ENCODE peak calls at places on chromosomes 16 and 17, in five cellular contexts. P is stimulated activated CD4-positive, alpha-beta T cell treated with anti-CD3 and anti-CD28 coated beads, Interleukin-12 subunit alpha, Interleukin-12 subunit beta, amount 100 ng/mL, for 24 hours; C is M059J; X is activated T-helper 1 cell treated with Interleukin-2 at 50 U/mL for 16 hours; Q is HFFc6. T is an unnamed sample.

GRCh38 chr16:46649571-46649970 is 28.4 kb upstream of the SHCBP1 start:
- DNase-seq in X (no peak), P (no peak), C (no peak), Q (no peak), T (no peak)

GRCh38 chr17:44170499-44171201 is at the start of gene ASB16:
- DNase-seq in P (no peak), C (no peak), Q (peak; percentile 16), X (no peak), T (peak; percentile 50)

GRCh38 chr17:1367351-1367745 is 32.7 kb downstream of the YWHAE start:
- DNase-seq in P (no peak), C (peak; percentile 81), X (no peak), Q (peak; percentile 11), T (no peak)

GRCh38 chr16:11349599-11350276 is 4.5 kb downstream of the RMI2 start:
- DNase-seq in X (no peak), P (no peak), C (peak; percentile 95), Q (peak; percentile 81), T (peak; percentile 45)

GRCh38 chr16:24748242-24748641 is 18.8 kb downstream of the TNRC6A start:
- DNase-seq in P (no peak), Q (peak; percentile 88), C (peak; percentile 96), X (no peak), T (no peak)

GRCh38 chr17:1803280-1803679 is 26.4 kb downstream of the SMYD4 start:
- DNase-seq in P (no peak), C (no peak), X (no peak), Q (no peak), T (no peak)

GRCh38 chr16:11604783-11605563 is 18.3 kb upstream of the LITAF start:
- DNase-seq in X (no peak), Q (no peak), P (no peak), C (no peak), T (no peak)

GRCh38 chr17:11296994-11297393 is 56.0 kb downstream of the SHISA6 start:
- DNase-seq in X (no peak), Q (no peak), P (no peak), C (peak; percentile 5), T (no peak)

GRCh38 chr16:66662445-66663194 is 33.9 kb downstream of the CMTM4 start:
- DNase-seq in P (no peak), Q (peak; percentile 30), X (no peak), C (peak; percentile 48), T (no peak)

GRCh38 chr16:11133344-11133921 is 122.6 kb downstream of the SOCS1 start:
- DNase-seq in X (no peak), C (peak; percentile 100), Q (peak; percentile 94), P (no peak), T (peak; percentile 73)

GRCh38 chr16:87713469-87714229 is 52.1 kb downstream of the KLHDC4 start:
- DNase-seq in C (no peak), P (peak; percentile 16), X (peak; percentile 35), Q (no peak), T (no peak)

GRCh38 chr17:78302478-78302877 is 57.4 kb downstream of the SOCS3 start:
- DNase-seq in X (no peak), P (no peak), C (no peak), Q (no peak), T (no peak)

GRCh38 chr16:17846030-17846429 is 375.3 kb upstream of the XYLT1 start:
- DNase-seq in Q (no peak), C (peak; percentile 36), P (no peak), X (no peak), T (no peak)

GRCh38 chr17:49935526-49936210 is 33.3 kb upstream of the DLX4 start:
- DNase-seq in P (no peak), C (no peak), Q (no peak), X (no peak), T (no peak)

GRCh38 chr17:4426499-4427208 is 7.1 kb upstream of the SPNS3 start:
- DNase-seq in X (no peak), Q (no peak), C (no peak), P (no peak), T (no peak)

GRCh38 chr16:30996324-30996999 is 11.5 kb downstream of the HSD3B7 start:
- DNase-seq in X (no peak), P (no peak), C (no peak), Q (no peak), T (no peak)

GRCh38 chr16:676565-677297 is 1.3 kb downstream of the RHBDL1 start:
- DNase-seq in Q (no peak), C (no peak), X (no peak), P (no peak), T (no peak)

GRCh38 chr17:45999900-46000290 is 845 bp downstream of the STH start:
- DNase-seq in X (no peak), C (no peak), P (no peak), Q (no peak), T (no peak)

GRCh38 chr16:22070361-22071351 is 21.7 kb upstream of the VWA3A start:
- DNase-seq in P (no peak), Q (no peak), X (no peak), C (no peak), T (no peak)

GRCh38 chr16:46756772-46757171 is 8.6 kb upstream of the MYLK3 start:
- DNase-seq in X (no peak), P (no peak), Q (no peak), C (no peak), T (no peak)

GRCh38 chr17:22518185-22518584 is 825.9 kb downstream of the KCNJ18 start:
- DNase-seq in X (no peak), Q (no peak), C (no peak), P (no peak), T (no peak)

GRCh38 chr16:72241930-72242329 is 70.0 kb upstream of the PMFBP1 start:
- DNase-seq in P (no peak), Q (peak; percentile 54), C (peak; percentile 52), X (no peak), T (peak; percentile 27)

GRCh38 chr17:7574176-7574953 is 5.1 kb upstream of the CD68 start:
- DNase-seq in X (no peak), C (no peak), P (no peak), Q (no peak), T (no peak)

GRCh38 chr17:76005263-76006149 is 4.9 kb downstream of the CDK3 start:
- DNase-seq in P (peak; percentile 63), C (peak; percentile 54), X (peak; percentile 60), Q (peak; percentile 47), T (peak; percentile 84)

GRCh38 chr17:76276069-76276431 is 10.9 kb downstream of the UBALD2 start:
- DNase-seq in X (no peak), Q (no peak), C (no peak), P (no peak), T (no peak)

GRCh38 chr16:1863681-1864460 is 8.1 kb downstream of the MEIOB start:
- DNase-seq in X (no peak), C (peak; percentile 31), P (no peak), Q (peak; percentile 5), T (peak; percentile 11)

GRCh38 chr17:17348872-17349723 is 45.9 kb downstream of the NT5M start:
- DNase-seq in Q (no peak), C (no peak), X (no peak), P (no peak), T (no peak)

GRCh38 chr17:48472485-48473281 is 42.7 kb upstream of the SKAP1 start:
- DNase-seq in P (no peak), X (no peak), Q (peak; percentile 77), C (peak; percentile 90), T (peak; percentile 44)

GRCh38 chr16:49956915-49957314 is 68.1 kb upstream of the CNEP1R1 start:
- DNase-seq in Q (no peak), C (no peak), P (no peak), X (no peak), T (no peak)

GRCh38 chr16:35185366-35186044 is 1726.1 kb downstream of the TP53TG3F start:
- DNase-seq in X (no peak), Q (no peak), C (no peak), P (no peak), T (no peak)

GRCh38 chr17:33267279-33267790 is 25.8 kb downstream of the ASIC2 start:
- DNase-seq in Q (peak; percentile 87), C (peak; percentile 86), X (no peak), P (no peak), T (no peak)

GRCh38 chr17:48510761-48511604 is 19.8 kb downstream of the HOXB1 start:
- DNase-seq in X (no peak), Q (no peak), P (no peak), C (no peak), T (no peak)

GRCh38 chr17:77363821-77364361 is 223.1 kb downstream of the SEC14L1 start:
- DNase-seq in Q (no peak), X (no peak), P (no peak), C (peak; percentile 45), T (peak; percentile 45)

GRCh38 chr16:11236855-11237254 is 19.1 kb downstream of the SOCS1 start:
- DNase-seq in Q (no peak), P (no peak), X (no peak), C (no peak), T (no peak)

T was measured in ELF-1.